ENCODE peak calls at places on chromosomes 3 and 15, in nine cellular contexts. Z is endothelial cell; N is HepG2; D is progenitor cell of endocrine pancreas; B is pancreas; S is CD8-positive, alpha-beta T cell; W is cardiac fibroblast; L is mammary epithelial cell; V is GM23338. O is an unnamed sample.

GRCh38 chr3:99875573-99875924 is 57.9 kb downstream of the CMSS1 start:
- DNase-seq in L (peak), N (peak), W (peak), D (no peak), V (peak), B (no peak), Z (no peak), S (no peak), O (no peak)

GRCh38 chr15:30036304-30036703 is 46.5 kb upstream of the GOLGA8J start:
- DNase-seq in B (no peak), V (peak), L (no peak), Z (no peak), N (no peak), S (no peak), W (no peak), D (no peak), O (no peak)

GRCh38 chr3:25151497-25151896 is 276.6 kb upstream of the RARB start:
- DNase-seq in S (no peak), D (no peak), B (no peak), Z (peak), V (no peak), W (peak), N (no peak), L (peak), O (no peak)

GRCh38 chr15:99085413-99086326 is 19.2 kb upstream of the SYNM start:
- DNase-seq in Z (no peak), L (peak), W (peak), D (no peak), B (no peak), V (no peak), N (no peak), S (no peak), O (no peak)

GRCh38 chr3:43995078-43995928 is 246.4 kb upstream of the TOPAZ1 start:
- DNase-seq in Z (peak), V (peak), S (no peak), N (no peak), W (peak), D (no peak), L (peak), B (no peak), O (no peak)

GRCh38 chr3:61855211-61855610 is 293.8 kb downstream of the PTPRG start:
- DNase-seq in W (peak), B (no peak), N (no peak), D (no peak), L (no peak), V (no peak), Z (no peak), S (no peak), O (no peak)

GRCh38 chr3:158725348-158725966 is 6.8 kb downstream of the RARRES1 start:
- DNase-seq in W (peak), D (no peak), V (no peak), N (peak), L (peak), Z (no peak), B (no peak), S (no peak), O (no peak)

GRCh38 chr3:197519801-197520211 is 36.0 kb downstream of the BDH1 start:
- DNase-seq in B (no peak), V (no peak), W (no peak), L (no peak), D (no peak), N (no peak), Z (no peak), S (no peak), O (no peak)

GRCh38 chr15:92747047-92747446 is 91.5 kb upstream of the FAM174B start:
- DNase-seq in Z (no peak), W (no peak), B (no peak), D (no peak), N (no peak), V (peak), S (no peak), L (no peak), O (no peak)

GRCh38 chr3:126659915-126660886 is 5.3 kb upstream of the TXNRD3 start:
- DNase-seq in Z (no peak), L (peak), V (peak), D (no peak), W (peak), B (no peak), N (peak), S (no peak), O (no peak)
- TF ChIP-seq CTCF in Z (no peak), L (peak), V (peak), D (peak), W (peak), B (no peak), N (peak), S (no peak), O (peak)

GRCh38 chr3:188780188-188781147 is 391.3 kb upstream of the TPRG1 start:
- DNase-seq in S (no peak), W (peak), Z (no peak), D (no peak), B (no peak), L (peak), N (peak), V (no peak), O (no peak)
- TF ChIP-seq CTCF in S (no peak), W (no peak), Z (no peak), D (no peak), B (no peak), L (no peak), N (no peak), V (no peak), O (no peak)

DNA sequence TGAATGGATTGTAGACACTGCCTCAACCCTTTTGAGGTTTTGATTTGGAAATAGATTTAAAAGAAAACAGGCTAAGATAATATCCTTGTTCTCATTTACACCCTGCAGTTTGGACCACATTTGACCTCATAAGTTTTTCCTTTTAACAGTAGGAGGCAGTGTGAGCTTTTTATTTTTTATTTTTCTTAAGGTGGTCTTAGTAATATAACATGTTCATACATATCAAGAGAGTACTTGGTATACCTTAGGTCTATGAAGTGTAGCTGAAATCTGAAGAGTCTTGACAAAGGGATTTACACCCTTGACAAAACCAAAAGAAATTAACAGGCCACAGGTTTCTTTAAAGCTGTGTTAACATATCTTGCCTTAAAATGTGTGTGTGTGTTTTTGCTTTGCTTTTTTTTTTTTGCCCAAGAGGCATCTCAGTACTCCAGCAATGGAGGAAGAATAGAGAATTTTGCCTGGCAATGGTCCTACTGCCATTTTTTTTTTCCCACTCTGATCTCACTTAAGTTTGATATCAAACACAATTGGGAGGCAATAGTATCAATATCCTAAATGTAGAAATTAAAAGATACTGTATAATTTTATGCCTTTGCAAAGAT is 3.3 kb downstream of the RAP2B start:
- DNase-seq in D (no peak), N (no peak), W (peak), Z (no peak), B (no peak), S (no peak), V (peak), L (no peak), O (no peak)
- TF ChIP-seq CTCF in D (peak), N (no peak), W (peak), Z (peak), B (no peak), S (peak), V (peak), L (peak), O (peak)

DNA sequence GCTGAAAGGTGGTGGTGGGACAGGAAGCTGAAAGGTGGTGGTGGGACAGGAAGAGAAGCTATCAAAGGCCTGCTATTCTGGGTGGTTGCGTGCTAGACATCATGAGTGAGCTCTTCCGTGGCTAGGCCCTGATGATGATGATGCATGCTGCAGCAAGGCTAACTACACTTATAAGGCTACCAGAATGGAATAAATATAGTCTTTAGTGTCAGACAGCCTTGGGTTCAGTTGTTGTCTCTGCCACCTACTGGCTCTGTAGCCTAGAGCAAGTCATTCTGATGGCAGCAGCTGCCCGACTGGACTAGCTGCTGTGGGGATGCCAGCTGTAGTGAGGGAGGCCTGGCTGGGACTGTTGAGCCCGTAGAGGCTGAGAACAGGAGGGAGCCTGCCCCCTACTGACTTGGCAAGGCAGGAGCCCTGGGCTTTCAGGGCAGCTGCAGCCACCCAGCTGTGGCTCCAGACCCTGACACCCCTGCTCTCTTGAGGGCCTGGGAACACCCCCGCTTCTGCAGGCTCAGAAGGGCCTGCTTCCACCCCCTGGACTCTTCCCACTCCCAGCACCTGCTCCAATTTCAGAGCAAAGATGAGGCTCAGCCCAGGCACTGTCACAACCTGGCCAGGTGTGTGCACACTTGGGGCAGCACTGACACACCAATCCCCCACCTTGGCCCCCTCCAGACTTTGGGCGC is 21.4 kb upstream of the ZBED2 start:
- DNase-seq in D (no peak), L (peak), S (peak), B (no peak), Z (no peak), V (no peak), N (peak), W (peak), O (no peak)
- TF ChIP-seq CTCF in D (no peak), L (peak), S (peak), B (no peak), Z (no peak), V (no peak), N (peak), W (peak), O (no peak)

GRCh38 chr3:164199982-164200823 is 878.1 kb downstream of the SI start:
- DNase-seq in W (no peak), Z (no peak), V (peak), L (no peak), D (no peak), N (no peak), B (no peak), S (no peak), O (no peak)

GRCh38 chr3:164190566-164190965 is 887.7 kb downstream of the SI start:
- DNase-seq in L (no peak), B (no peak), V (no peak), S (no peak), W (no peak), N (no peak), D (no peak), Z (no peak), O (no peak)

GRCh38 chr3:164196477-164196876 is 881.8 kb downstream of the SI start:
- DNase-seq in N (no peak), V (no peak), L (no peak), B (no peak), S (no peak), D (no peak), Z (no peak), W (no peak), O (no peak)

GRCh38 chr3:164192974-164193373 is 885.3 kb downstream of the SI start:
- DNase-seq in B (no peak), L (no peak), S (no peak), Z (no peak), V (no peak), N (no peak), D (no peak), W (no peak), O (no peak)

GRCh38 chr3:164194842-164195241 is 883.5 kb downstream of the SI start:
- DNase-seq in W (no peak), Z (no peak), D (no peak), S (no peak), V (peak), N (peak), B (no peak), L (no peak), O (no peak)
- TF ChIP-seq CTCF in W (no peak), Z (peak), D (peak), S (no peak), V (peak), N (no peak), B (no peak), L (no peak), O (peak)

GRCh38 chr3:74067296-74067695 is 442.6 kb upstream of the PDZRN3 start:
- DNase-seq in D (no peak), N (no peak), L (peak), S (no peak), Z (no peak), V (peak), W (peak), B (no peak), O (no peak)
- TF ChIP-seq CTCF in D (peak), N (no peak), L (peak), S (no peak), Z (no peak), V (peak), W (no peak), B (no peak), O (peak)

GRCh38 chr15:52178765-52179164 is 12.4 kb downstream of the GNB5 start:
- DNase-seq in Z (no peak), S (no peak), N (no peak), D (no peak), W (peak), V (no peak), L (no peak), B (no peak), O (peak)

GRCh38 chr15:52180196-52180835 is 10.9 kb downstream of the GNB5 start:
- DNase-seq in B (no peak), Z (peak), S (peak), L (no peak), N (no peak), D (no peak), V (no peak), W (no peak), O (peak)

GRCh38 chr15:52181938-52182780 is 9.0 kb downstream of the GNB5 start:
- DNase-seq in D (no peak), L (no peak), V (no peak), S (no peak), W (no peak), B (no peak), N (peak), Z (no peak), O (no peak)

GRCh38 chr15:52180851-52181450 is 10.2 kb downstream of the GNB5 start:
- DNase-seq in B (no peak), N (no peak), D (no peak), L (no peak), S (no peak), Z (no peak), V (no peak), W (no peak), O (peak)

GRCh38 chr15:52179278-52180195 is 11.7 kb downstream of the GNB5 start:
- DNase-seq in L (peak), N (peak), S (peak), V (peak), B (peak), W (peak), Z (peak), D (peak), O (peak)
- TF ChIP-seq CTCF in L (no peak), N (no peak), S (no peak), V (no peak), B (no peak), W (no peak), Z (no peak), D (peak), O (peak)

DNA sequence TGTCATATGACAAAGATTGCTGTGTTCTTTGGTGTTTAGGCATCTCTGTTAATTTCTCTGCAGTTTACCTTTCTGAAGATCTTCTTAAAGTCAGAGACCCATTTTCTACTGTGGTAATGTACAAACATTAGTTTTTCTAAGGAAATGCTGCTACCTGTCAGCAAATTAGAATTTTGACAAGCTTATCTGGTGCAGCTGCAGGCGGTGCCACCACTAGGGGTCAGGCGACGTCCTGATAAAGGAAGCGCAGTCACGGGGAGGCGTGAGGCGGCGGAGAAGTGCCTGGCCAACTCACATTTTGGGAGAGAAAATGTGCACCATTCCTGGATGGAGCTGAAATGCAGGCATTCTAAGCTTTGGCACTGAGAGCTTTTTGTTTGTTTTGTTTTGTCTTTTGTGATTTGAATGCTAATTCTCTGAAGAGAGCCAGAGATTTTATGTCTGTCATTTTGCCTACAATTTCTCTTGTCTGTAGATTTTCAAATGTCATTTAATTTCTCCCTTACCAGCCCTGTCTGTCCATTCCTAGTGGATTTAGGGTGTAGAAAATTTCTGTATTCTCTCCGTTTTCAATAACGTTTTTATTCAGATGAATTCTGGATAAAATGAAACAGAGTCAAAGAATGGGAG is 24.9 kb upstream of the SIAH2 start:
- DNase-seq in Z (peak), S (peak), B (peak), D (peak), V (peak), L (peak), W (peak), N (peak), O (peak)
- TF ChIP-seq CTCF in Z (peak), S (peak), B (peak), D (peak), V (peak), L (peak), W (peak), N (peak), O (peak)

GRCh38 chr3:161859057-161859456 is 362.4 kb downstream of the OTOL1 start:
- DNase-seq in V (no peak), D (no peak), S (no peak), W (no peak), N (no peak), Z (no peak), L (no peak), B (no peak), O (no peak)

GRCh38 chr3:161851941-161852566 is 355.4 kb downstream of the OTOL1 start:
- DNase-seq in W (peak), B (peak), D (peak), N (peak), Z (peak), S (no peak), L (peak), V (peak), O (peak)

GRCh38 chr3:161859870-161860450 is 363.4 kb downstream of the OTOL1 start:
- DNase-seq in N (no peak), W (no peak), S (no peak), B (no peak), V (peak), D (no peak), L (no peak), Z (no peak), O (no peak)

GRCh38 chr3:161852744-161853143 is 356.1 kb downstream of the OTOL1 start:
- DNase-seq in Z (no peak), W (no peak), N (no peak), S (no peak), D (no peak), L (no peak), V (no peak), B (no peak), O (no peak)

DNA sequence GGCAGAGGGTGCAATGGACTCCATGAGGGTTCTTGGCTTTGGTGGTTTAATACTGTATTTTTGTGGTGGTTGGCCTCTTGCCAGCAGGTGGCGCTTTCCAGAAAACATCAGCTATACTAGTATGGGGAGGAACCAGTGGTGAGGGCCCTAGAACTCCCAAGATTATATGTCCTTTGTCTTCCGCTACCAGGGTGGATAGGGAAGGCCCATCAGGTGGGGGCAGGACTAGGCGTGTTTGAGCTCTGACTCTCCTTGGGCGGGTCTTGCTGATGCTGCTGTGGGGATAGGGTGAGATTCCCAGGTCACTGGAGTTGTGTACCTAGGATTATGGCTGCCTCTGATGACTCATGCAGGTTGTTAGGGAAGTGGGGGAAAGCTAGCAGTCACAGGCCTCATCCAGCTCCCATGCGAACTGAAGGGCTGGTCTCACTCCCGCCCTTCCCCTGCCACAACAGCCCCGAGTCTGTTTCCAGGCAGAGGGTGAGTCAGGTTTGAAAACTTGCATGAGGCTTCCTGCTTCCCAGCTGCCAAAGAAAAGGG is 357.7 kb downstream of the OTOL1 start:
- DNase-seq in N (peak), S (no peak), L (peak), B (no peak), W (peak), Z (peak), D (no peak), V (peak), O (peak)
- TF ChIP-seq CTCF in N (peak), S (no peak), L (peak), B (no peak), W (no peak), Z (peak), D (peak), V (peak), O (peak)

DNA sequence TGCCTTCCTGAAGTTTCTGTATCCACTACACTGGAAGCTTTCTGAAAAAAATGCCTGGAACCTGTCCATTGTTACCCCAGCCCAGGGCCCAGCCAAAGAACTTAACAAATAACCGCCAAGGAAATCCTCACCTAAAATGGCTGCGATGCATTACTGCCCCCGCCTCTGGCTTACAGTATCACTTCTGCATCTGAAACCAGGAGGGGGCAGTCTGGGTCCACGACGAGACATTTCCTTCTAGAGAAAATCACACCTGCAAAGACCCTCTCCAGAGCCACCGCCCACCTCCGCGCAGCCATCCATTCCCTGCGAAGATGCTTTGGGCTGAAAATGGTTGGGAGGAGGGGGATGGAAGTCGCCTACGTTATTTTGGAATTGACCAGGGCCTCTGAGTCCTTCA is 22.4 kb upstream of the CELF6 start:
- DNase-seq in Z (peak), W (peak), D (no peak), N (peak), S (peak), V (peak), B (no peak), L (no peak), O (no peak)
- TF ChIP-seq CTCF in Z (no peak), W (peak), D (peak), N (peak), S (peak), V (peak), B (no peak), L (peak), O (peak)